ENCODE peak calls at places on chromosomes 4 and X, in eight cellular contexts. One of them, this sample, is unnamed. For H3K27me3, the result is how much of the 10 kb centered on the place peaks cover.

GRCh38 chr4:89204624-89205023 is 93.3 kb downstream of the TIGD2 start:
- DNase-seq in cardiac muscle cell: no peak
- DNase-seq in left ventricle myocardium inferior: no peak
- DNase-seq in BJ: no peak
- DNase-seq in Caco-2: no peak
- DNase-seq in H9: no peak
- DNase-seq in BE2C: no peak
- DNase-seq in Peyer's patch: no peak
- DNase-seq in this sample: no peak

GRCh38 chr4:56297801-56298200 is 89.5 kb downstream of the AASDH start:
- DNase-seq in BE2C: no peak
- DNase-seq in H9: no peak
- DNase-seq in Caco-2: no peak
- DNase-seq in cardiac muscle cell: no peak
- DNase-seq in Peyer's patch: no peak
- DNase-seq in BJ: no peak
- DNase-seq in left ventricle myocardium inferior: no peak
- DNase-seq in this sample: no peak

GRCh38 chr4:143185253-143186107 is 763 bp downstream of the USP38 start:
- DNase-seq in left ventricle myocardium inferior: peak
- DNase-seq in BJ: no peak
- DNase-seq in cardiac muscle cell: peak
- DNase-seq in Peyer's patch: no peak
- DNase-seq in Caco-2: peak
- DNase-seq in BE2C: peak
- DNase-seq in H9: peak
- DNase-seq in this sample: peak

GRCh38 chrX:13791559-13791958 is 25.3 kb downstream of the GPM6B start:
- DNase-seq in Peyer's patch: no peak
- DNase-seq in left ventricle myocardium inferior: no peak
- DNase-seq in BJ: no peak
- DNase-seq in Caco-2: no peak
- DNase-seq in cardiac muscle cell: no peak
- DNase-seq in H9: no peak
- DNase-seq in BE2C: no peak
- DNase-seq in this sample: no peak

GRCh38 chr4:186621959-186622553 is 66.7 kb upstream of the MTNR1A start:
- DNase-seq in Caco-2: peak
- DNase-seq in BJ: peak
- DNase-seq in Peyer's patch: no peak
- DNase-seq in BE2C: no peak
- DNase-seq in H9: no peak
- DNase-seq in cardiac muscle cell: peak
- DNase-seq in left ventricle myocardium inferior: no peak
- DNase-seq in this sample: no peak

GRCh38 chrX:150774798-150775568 is 81.8 kb downstream of the MTMR1 start:
- DNase-seq in BJ: no peak
- DNase-seq in H9: no peak
- DNase-seq in BE2C: no peak
- DNase-seq in left ventricle myocardium inferior: no peak
- DNase-seq in cardiac muscle cell: no peak
- DNase-seq in Peyer's patch: no peak
- DNase-seq in Caco-2: no peak
- DNase-seq in this sample: no peak

GRCh38 chr4:88008133-88008621 is 742 bp downstream of the PKD2 start:
- DNase-seq in H9: peak
- DNase-seq in cardiac muscle cell: peak
- DNase-seq in left ventricle myocardium inferior: peak
- DNase-seq in Peyer's patch: peak
- DNase-seq in BJ: no peak
- DNase-seq in BE2C: peak
- DNase-seq in Caco-2: peak
- DNase-seq in this sample: no peak

GRCh38 chr4:41748074-41748787 is at the start of gene PHOX2B:
- DNase-seq in cardiac muscle cell: no peak
- DNase-seq in Peyer's patch: no peak
- DNase-seq in left ventricle myocardium inferior: no peak
- DNase-seq in BE2C: peak
- DNase-seq in H9: peak
- DNase-seq in BJ: no peak
- DNase-seq in Caco-2: no peak
- DNase-seq in this sample: no peak

GRCh38 chr4:140427104-140427918 is at the start of gene CLGN:
- DNase-seq in cardiac muscle cell: peak
- DNase-seq in Peyer's patch: peak
- DNase-seq in Caco-2: peak
- DNase-seq in BJ: no peak
- DNase-seq in BE2C: peak
- DNase-seq in left ventricle myocardium inferior: peak
- DNase-seq in H9: peak
- DNase-seq in this sample: peak

GRCh38 chr4:46124773-46125172 is 919 bp upstream of the GABRG1 start:
- DNase-seq in Caco-2: peak
- DNase-seq in Peyer's patch: no peak
- DNase-seq in H9: peak
- DNase-seq in BE2C: peak
- DNase-seq in left ventricle myocardium inferior: no peak
- DNase-seq in BJ: no peak
- DNase-seq in cardiac muscle cell: no peak
- DNase-seq in this sample: no peak

GRCh38 chr4:175109933-175110332 is 191.8 kb downstream of the ADAM29 start:
- DNase-seq in Caco-2: peak
- DNase-seq in BE2C: peak
- DNase-seq in BJ: no peak
- DNase-seq in left ventricle myocardium inferior: no peak
- DNase-seq in cardiac muscle cell: no peak
- DNase-seq in H9: peak
- DNase-seq in Peyer's patch: no peak
- DNase-seq in this sample: no peak
- TF ChIP-seq CTCF in Caco-2: peak
- TF ChIP-seq CTCF in BE2C: peak
- TF ChIP-seq CTCF in BJ: no peak
- TF ChIP-seq CTCF in left ventricle myocardium inferior: no peak
- TF ChIP-seq CTCF in cardiac muscle cell: no peak
- TF ChIP-seq CTCF in H9: peak
- TF ChIP-seq CTCF in Peyer's patch: no peak
- TF ChIP-seq CTCF in this sample: no peak

GRCh38 chrX:71107245-71107644 is 705 bp upstream of the CXorf65 start:
- DNase-seq in Peyer's patch: no peak
- DNase-seq in BE2C: no peak
- DNase-seq in Caco-2: no peak
- DNase-seq in cardiac muscle cell: no peak
- DNase-seq in H9: no peak
- DNase-seq in BJ: no peak
- DNase-seq in left ventricle myocardium inferior: no peak
- DNase-seq in this sample: no peak

GRCh38 chrX:71107762-71108360 is 1.3 kb upstream of the CXorf65 start:
- DNase-seq in Caco-2: no peak
- DNase-seq in BJ: no peak
- DNase-seq in H9: no peak
- DNase-seq in cardiac muscle cell: peak
- DNase-seq in Peyer's patch: no peak
- DNase-seq in BE2C: peak
- DNase-seq in left ventricle myocardium inferior: no peak
- DNase-seq in this sample: no peak

GRCh38 chrX:71111851-71112468 is 583 bp upstream of the IL2RG start:
- DNase-seq in BJ: no peak
- DNase-seq in left ventricle myocardium inferior: no peak
- DNase-seq in BE2C: no peak
- DNase-seq in H9: no peak
- DNase-seq in Caco-2: no peak
- DNase-seq in Peyer's patch: no peak
- DNase-seq in cardiac muscle cell: no peak
- DNase-seq in this sample: no peak

GRCh38 chrX:71106427-71106826 is at the start of gene CXorf65:
- DNase-seq in BE2C: no peak
- DNase-seq in cardiac muscle cell: no peak
- DNase-seq in left ventricle myocardium inferior: no peak
- DNase-seq in BJ: no peak
- DNase-seq in Peyer's patch: no peak
- DNase-seq in H9: no peak
- DNase-seq in Caco-2: no peak
- DNase-seq in this sample: no peak

DNA sequence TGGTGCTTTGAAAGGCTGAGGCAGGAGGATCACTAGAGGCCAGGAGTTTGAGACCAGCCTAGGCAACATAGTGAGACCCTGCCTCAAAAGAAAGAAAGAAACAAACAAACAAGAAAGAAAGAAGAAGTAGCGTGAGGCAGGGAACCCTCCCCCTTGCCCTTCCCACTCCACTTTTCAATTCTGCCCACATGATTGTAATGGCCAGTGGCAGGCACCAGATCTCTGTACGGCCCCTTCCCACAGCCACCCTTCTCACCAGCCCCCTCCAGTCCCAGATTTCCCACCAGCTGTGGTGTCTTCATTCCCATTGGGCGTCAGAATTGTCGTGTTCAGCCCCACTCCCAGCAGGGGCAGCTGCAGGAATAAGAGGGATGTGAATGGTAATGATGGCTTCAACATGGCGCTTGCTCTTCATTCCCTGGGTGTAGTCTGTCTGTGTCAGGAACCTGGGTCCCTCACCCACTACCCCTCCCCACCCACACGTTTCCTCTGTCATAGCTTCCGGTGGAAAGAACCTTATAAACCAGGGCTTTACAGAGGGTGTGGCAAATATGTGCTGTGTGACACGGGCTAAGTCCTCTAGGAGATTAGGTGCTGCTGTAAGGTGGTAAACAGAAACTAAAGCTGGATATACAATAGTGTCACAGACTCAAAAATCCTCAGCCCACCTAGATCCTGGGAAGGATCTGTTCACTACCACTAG is at the start of gene IL2RG:
- DNase-seq in cardiac muscle cell: no peak
- DNase-seq in BJ: no peak
- DNase-seq in H9: no peak
- DNase-seq in Peyer's patch: peak
- DNase-seq in Caco-2: peak
- DNase-seq in left ventricle myocardium inferior: no peak
- DNase-seq in BE2C: no peak
- DNase-seq in this sample: no peak
- H3K27me3 ChIP-seq in cardiac muscle cell: under half
- H3K27me3 ChIP-seq in BJ: under half
- H3K27me3 ChIP-seq in H9: under half
- H3K27me3 ChIP-seq in Peyer's patch: under half
- H3K27me3 ChIP-seq in Caco-2: under half
- H3K27me3 ChIP-seq in left ventricle myocardium inferior: under half
- H3K27me3 ChIP-seq in BE2C: under half
- H3K27me3 ChIP-seq in this sample: under half

GRCh38 chr4:23614284-23614892 is 275.5 kb downstream of the PPARGC1A start:
- DNase-seq in BJ: no peak
- DNase-seq in cardiac muscle cell: peak
- DNase-seq in left ventricle myocardium inferior: no peak
- DNase-seq in Peyer's patch: no peak
- DNase-seq in H9: peak
- DNase-seq in Caco-2: peak
- DNase-seq in BE2C: peak
- DNase-seq in this sample: no peak
- TF ChIP-seq CTCF in BJ: no peak
- TF ChIP-seq CTCF in cardiac muscle cell: peak
- TF ChIP-seq CTCF in left ventricle myocardium inferior: peak
- TF ChIP-seq CTCF in Peyer's patch: peak
- TF ChIP-seq CTCF in H9: peak
- TF ChIP-seq CTCF in Caco-2: peak
- TF ChIP-seq CTCF in BE2C: peak
- TF ChIP-seq CTCF in this sample: peak

DNA sequence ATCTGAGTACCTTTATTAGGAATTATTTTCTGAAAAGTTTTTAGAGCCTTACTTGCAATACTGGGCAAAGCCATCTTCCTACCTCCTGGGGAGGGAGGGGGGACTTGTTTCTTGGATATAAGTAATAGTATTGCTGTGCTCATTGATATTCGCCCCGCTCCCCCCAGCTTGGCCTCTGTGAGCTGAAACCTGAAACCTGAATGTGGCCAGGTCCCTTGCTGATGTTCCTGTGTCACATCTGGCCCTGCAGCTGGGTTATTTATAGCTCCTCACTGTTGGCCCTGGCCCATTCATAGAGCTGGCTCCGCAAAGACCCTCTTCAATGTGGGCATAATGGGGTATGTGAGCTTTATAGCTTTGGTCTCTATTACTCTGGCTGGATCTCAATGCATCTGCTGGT is 59.5 kb downstream of the FRMPD3 start:
- DNase-seq in cardiac muscle cell: no peak
- DNase-seq in H9: no peak
- DNase-seq in left ventricle myocardium inferior: no peak
- DNase-seq in BE2C: no peak
- DNase-seq in Peyer's patch: no peak
- DNase-seq in Caco-2: no peak
- DNase-seq in BJ: no peak
- DNase-seq in this sample: no peak
- H3K27me3 ChIP-seq in cardiac muscle cell: under half
- H3K27me3 ChIP-seq in H9: under half
- H3K27me3 ChIP-seq in left ventricle myocardium inferior: under half
- H3K27me3 ChIP-seq in BE2C: under half
- H3K27me3 ChIP-seq in Peyer's patch: under half
- H3K27me3 ChIP-seq in Caco-2: under half
- H3K27me3 ChIP-seq in BJ: under half
- H3K27me3 ChIP-seq in this sample: under half

GRCh38 chr4:10161146-10161545 is 44.5 kb upstream of the WDR1 start:
- DNase-seq in H9: no peak
- DNase-seq in BJ: no peak
- DNase-seq in Peyer's patch: no peak
- DNase-seq in BE2C: no peak
- DNase-seq in cardiac muscle cell: peak
- DNase-seq in left ventricle myocardium inferior: no peak
- DNase-seq in Caco-2: no peak
- DNase-seq in this sample: no peak

GRCh38 chr4:10161840-10162239 is 45.2 kb upstream of the WDR1 start:
- DNase-seq in BE2C: no peak
- DNase-seq in Peyer's patch: no peak
- DNase-seq in BJ: no peak
- DNase-seq in Caco-2: no peak
- DNase-seq in left ventricle myocardium inferior: no peak
- DNase-seq in H9: no peak
- DNase-seq in cardiac muscle cell: no peak
- DNase-seq in this sample: no peak

GRCh38 chr4:10158355-10158942 is 41.9 kb upstream of the WDR1 start:
- DNase-seq in left ventricle myocardium inferior: no peak
- DNase-seq in BJ: no peak
- DNase-seq in Peyer's patch: no peak
- DNase-seq in cardiac muscle cell: peak
- DNase-seq in BE2C: no peak
- DNase-seq in H9: no peak
- DNase-seq in Caco-2: no peak
- DNase-seq in this sample: no peak

GRCh38 chr4:10159671-10160070 is 43.1 kb upstream of the WDR1 start:
- DNase-seq in left ventricle myocardium inferior: no peak
- DNase-seq in Peyer's patch: no peak
- DNase-seq in BJ: no peak
- DNase-seq in H9: no peak
- DNase-seq in Caco-2: no peak
- DNase-seq in cardiac muscle cell: no peak
- DNase-seq in BE2C: no peak
- DNase-seq in this sample: no peak

GRCh38 chr4:10160280-10160856 is 43.8 kb upstream of the WDR1 start:
- DNase-seq in cardiac muscle cell: peak
- DNase-seq in Peyer's patch: no peak
- DNase-seq in Caco-2: peak
- DNase-seq in BE2C: no peak
- DNase-seq in left ventricle myocardium inferior: no peak
- DNase-seq in H9: peak
- DNase-seq in BJ: no peak
- DNase-seq in this sample: no peak
- TF ChIP-seq CTCF in cardiac muscle cell: peak
- TF ChIP-seq CTCF in Peyer's patch: peak
- TF ChIP-seq CTCF in Caco-2: peak
- TF ChIP-seq CTCF in BE2C: peak
- TF ChIP-seq CTCF in left ventricle myocardium inferior: peak
- TF ChIP-seq CTCF in H9: peak
- TF ChIP-seq CTCF in BJ: peak
- TF ChIP-seq CTCF in this sample: peak